ENCODE peak calls at places on chromosomes 2 and 18, in five cellular contexts. One of them, this sample, is unnamed. For H3K9me3, the result is how much of the 10 kb centered on the place peaks cover.

GRCh38 chr18:59009846-59010245 is 129.8 kb upstream of the SEC11C start:
- DNase-seq in cardiac muscle cell: no peak
- DNase-seq in kidney: no peak
- DNase-seq in mammary epithelial cell: no peak
- DNase-seq in aorta: no peak
- DNase-seq in this sample: no peak

GRCh38 chr2:149420053-149420963 is 89.9 kb downstream of the LYPD6 start:
- DNase-seq in cardiac muscle cell: no peak
- DNase-seq in mammary epithelial cell: no peak
- DNase-seq in kidney: no peak
- DNase-seq in aorta: no peak
- DNase-seq in this sample: no peak

GRCh38 chr2:230230087-230230486 is 4.6 kb downstream of the SP140 start:
- DNase-seq in aorta: no peak
- DNase-seq in kidney: no peak
- DNase-seq in cardiac muscle cell: peak
- DNase-seq in mammary epithelial cell: peak
- DNase-seq in this sample: peak

GRCh38 chr2:24917731-24918325 is 2.2 kb downstream of the ADCY3 start:
- DNase-seq in mammary epithelial cell: no peak
- DNase-seq in kidney: no peak
- DNase-seq in cardiac muscle cell: no peak
- DNase-seq in aorta: no peak
- DNase-seq in this sample: no peak

GRCh38 chr2:129803067-129803466 is 176.4 kb upstream of the RAB6C start:
- DNase-seq in aorta: no peak
- DNase-seq in kidney: no peak
- DNase-seq in cardiac muscle cell: no peak
- DNase-seq in mammary epithelial cell: peak
- DNase-seq in this sample: no peak

GRCh38 chr2:229586012-229586411 is 128.3 kb downstream of the DNER start:
- DNase-seq in mammary epithelial cell: peak
- DNase-seq in kidney: no peak
- DNase-seq in cardiac muscle cell: no peak
- DNase-seq in aorta: no peak
- DNase-seq in this sample: no peak

GRCh38 chr2:12465631-12466135 is 251.1 kb upstream of the TRIB2 start:
- DNase-seq in mammary epithelial cell: no peak
- DNase-seq in aorta: no peak
- DNase-seq in kidney: no peak
- DNase-seq in cardiac muscle cell: peak
- DNase-seq in this sample: no peak

GRCh38 chr2:62014102-62014501 is 108.6 kb downstream of the COMMD1 start:
- DNase-seq in aorta: peak
- DNase-seq in kidney: peak
- DNase-seq in cardiac muscle cell: peak
- DNase-seq in mammary epithelial cell: no peak
- DNase-seq in this sample: peak

GRCh38 chr18:12422936-12423335 is 15.2 kb downstream of the PRELID3A start:
- DNase-seq in mammary epithelial cell: no peak
- DNase-seq in cardiac muscle cell: no peak
- DNase-seq in aorta: no peak
- DNase-seq in kidney: no peak
- DNase-seq in this sample: no peak

GRCh38 chr2:207473866-207474251 is 55.9 kb upstream of the CREB1 start:
- DNase-seq in kidney: no peak
- DNase-seq in aorta: no peak
- DNase-seq in cardiac muscle cell: no peak
- DNase-seq in mammary epithelial cell: no peak
- DNase-seq in this sample: no peak

GRCh38 chr18:32010124-32010745 is 8.4 kb upstream of the RNF125 start:
- DNase-seq in kidney: no peak
- DNase-seq in mammary epithelial cell: peak
- DNase-seq in aorta: no peak
- DNase-seq in cardiac muscle cell: no peak
- DNase-seq in this sample: no peak

GRCh38 chr2:58893645-58894336 is 652.7 kb upstream of the FANCL start:
- DNase-seq in mammary epithelial cell: no peak
- DNase-seq in cardiac muscle cell: no peak
- DNase-seq in kidney: no peak
- DNase-seq in aorta: no peak
- DNase-seq in this sample: no peak

GRCh38 chr2:64374686-64375085 is 79.3 kb upstream of the LGALSL start:
- DNase-seq in aorta: no peak
- DNase-seq in mammary epithelial cell: peak
- DNase-seq in cardiac muscle cell: no peak
- DNase-seq in kidney: no peak
- DNase-seq in this sample: peak

GRCh38 chr2:234558642-234559041 is 61.8 kb upstream of the ARL4C start:
- DNase-seq in aorta: no peak
- DNase-seq in kidney: no peak
- DNase-seq in mammary epithelial cell: no peak
- DNase-seq in cardiac muscle cell: peak
- DNase-seq in this sample: no peak

GRCh38 chr18:14914126-14914525 is 166.2 kb downstream of the ANKRD30B start:
- DNase-seq in cardiac muscle cell: no peak
- DNase-seq in kidney: no peak
- DNase-seq in mammary epithelial cell: peak
- DNase-seq in aorta: no peak
- DNase-seq in this sample: no peak

GRCh38 chr2:33135645-33136044 is 188.9 kb downstream of the LTBP1 start:
- DNase-seq in cardiac muscle cell: peak
- DNase-seq in aorta: no peak
- DNase-seq in kidney: no peak
- DNase-seq in mammary epithelial cell: no peak
- DNase-seq in this sample: no peak

GRCh38 chr2:127654838-127655175 is 8.9 kb downstream of the GPR17 start:
- DNase-seq in cardiac muscle cell: no peak
- DNase-seq in mammary epithelial cell: no peak
- DNase-seq in aorta: peak
- DNase-seq in kidney: peak
- DNase-seq in this sample: no peak

DNA sequence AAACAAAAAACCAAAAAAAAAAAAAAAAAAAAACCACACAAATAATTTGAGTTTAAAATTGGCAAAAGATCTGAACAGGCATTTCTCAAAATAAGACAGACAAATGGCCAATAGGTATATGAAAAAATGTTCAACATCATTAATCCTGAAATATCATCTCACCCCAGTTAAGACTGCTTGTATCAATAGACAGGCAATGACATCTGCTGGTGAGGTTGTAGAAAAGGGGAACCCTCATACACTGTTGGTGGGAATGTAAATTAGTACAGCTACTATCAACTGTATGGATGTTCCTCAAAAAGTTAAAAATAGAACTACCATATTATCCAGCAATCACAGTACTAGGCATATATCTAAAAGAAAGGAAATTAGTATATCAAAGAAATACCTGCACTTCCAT is 523.1 kb downstream of the XIRP2 start:
- DNase-seq in kidney: no peak
- DNase-seq in mammary epithelial cell: no peak
- DNase-seq in cardiac muscle cell: peak
- DNase-seq in aorta: no peak
- DNase-seq in this sample: no peak
- H3K4me3 ChIP-seq in kidney: no peak
- H3K4me3 ChIP-seq in mammary epithelial cell: no peak
- H3K4me3 ChIP-seq in cardiac muscle cell: no peak
- H3K4me3 ChIP-seq in aorta: no peak
- H3K4me3 ChIP-seq in this sample: no peak

GRCh38 chr2:2797797-2798196 is 466.7 kb upstream of the MYT1L start:
- DNase-seq in kidney: no peak
- DNase-seq in aorta: no peak
- DNase-seq in mammary epithelial cell: no peak
- DNase-seq in cardiac muscle cell: no peak
- DNase-seq in this sample: no peak

GRCh38 chr2:2796207-2796606 is 465.1 kb upstream of the MYT1L start:
- DNase-seq in mammary epithelial cell: no peak
- DNase-seq in kidney: peak
- DNase-seq in aorta: no peak
- DNase-seq in cardiac muscle cell: no peak
- DNase-seq in this sample: no peak

GRCh38 chr2:2793925-2794324 is 462.9 kb upstream of the MYT1L start:
- DNase-seq in kidney: peak
- DNase-seq in mammary epithelial cell: no peak
- DNase-seq in aorta: no peak
- DNase-seq in cardiac muscle cell: no peak
- DNase-seq in this sample: no peak

GRCh38 chr2:2793514-2793913 is 462.4 kb upstream of the MYT1L start:
- DNase-seq in aorta: no peak
- DNase-seq in kidney: peak
- DNase-seq in mammary epithelial cell: no peak
- DNase-seq in cardiac muscle cell: no peak
- DNase-seq in this sample: no peak

DNA sequence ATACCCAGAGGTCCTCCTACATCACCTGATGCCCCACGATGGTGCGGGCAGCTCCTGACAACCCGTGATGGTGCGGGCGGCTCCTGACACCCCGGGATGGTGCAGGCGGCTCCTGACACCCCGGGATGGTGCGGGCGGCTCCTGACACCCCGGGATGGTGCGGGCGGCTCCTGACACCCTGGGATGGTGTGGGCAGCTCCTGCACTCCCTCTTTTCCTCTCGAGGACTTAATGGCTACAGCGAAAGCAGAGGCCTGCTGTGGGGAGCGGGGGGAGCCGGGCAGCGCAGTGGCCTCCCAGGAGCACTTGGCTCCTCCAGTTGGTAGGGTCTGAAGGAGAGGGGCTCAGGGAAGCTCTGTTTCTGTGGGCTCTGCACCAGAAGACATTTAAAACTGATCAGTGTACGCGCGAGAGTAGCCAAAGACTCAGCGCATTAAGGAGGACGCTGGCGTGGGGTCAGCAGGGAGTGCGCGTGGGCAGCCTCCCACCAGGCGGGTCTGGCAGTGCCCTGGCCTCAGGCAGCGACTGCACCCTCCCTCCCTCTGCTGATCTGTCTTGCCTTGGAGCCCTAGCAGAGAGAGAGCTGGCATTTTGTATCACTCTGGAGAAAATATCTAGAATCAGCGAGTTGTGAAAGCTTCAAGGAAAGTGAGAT is 464.5 kb upstream of the MYT1L start:
- DNase-seq in cardiac muscle cell: no peak
- DNase-seq in kidney: no peak
- DNase-seq in aorta: no peak
- DNase-seq in mammary epithelial cell: no peak
- DNase-seq in this sample: no peak
- H3K9me3 ChIP-seq in cardiac muscle cell: under half
- H3K9me3 ChIP-seq in kidney: under half
- H3K9me3 ChIP-seq in aorta: under half
- H3K9me3 ChIP-seq in mammary epithelial cell: under half
- H3K9me3 ChIP-seq in this sample: under half

DNA sequence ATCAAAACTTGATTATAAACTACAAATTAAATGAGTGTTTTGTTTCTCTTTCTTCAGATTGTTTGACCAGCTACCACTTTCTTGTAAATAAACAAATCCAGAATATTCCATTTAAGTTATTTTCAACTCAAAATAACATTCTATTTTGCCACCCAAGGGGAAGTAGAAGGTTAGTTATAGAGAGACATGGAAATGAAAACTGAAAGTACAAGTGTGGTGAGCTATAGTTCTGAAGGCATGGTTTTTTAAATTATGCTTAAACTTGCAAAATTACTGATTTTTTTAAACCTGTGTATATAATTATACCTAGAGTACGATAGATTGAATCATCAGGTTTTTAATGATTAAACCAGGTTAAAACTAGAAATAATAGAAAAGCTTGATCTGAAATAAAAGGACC is 327.5 kb upstream of the PKDCC start:
- DNase-seq in cardiac muscle cell: no peak
- DNase-seq in mammary epithelial cell: no peak
- DNase-seq in aorta: no peak
- DNase-seq in kidney: no peak
- DNase-seq in this sample: no peak
- H3K4me3 ChIP-seq in cardiac muscle cell: no peak
- H3K4me3 ChIP-seq in mammary epithelial cell: no peak
- H3K4me3 ChIP-seq in aorta: no peak
- H3K4me3 ChIP-seq in kidney: peak
- H3K4me3 ChIP-seq in this sample: no peak

DNA sequence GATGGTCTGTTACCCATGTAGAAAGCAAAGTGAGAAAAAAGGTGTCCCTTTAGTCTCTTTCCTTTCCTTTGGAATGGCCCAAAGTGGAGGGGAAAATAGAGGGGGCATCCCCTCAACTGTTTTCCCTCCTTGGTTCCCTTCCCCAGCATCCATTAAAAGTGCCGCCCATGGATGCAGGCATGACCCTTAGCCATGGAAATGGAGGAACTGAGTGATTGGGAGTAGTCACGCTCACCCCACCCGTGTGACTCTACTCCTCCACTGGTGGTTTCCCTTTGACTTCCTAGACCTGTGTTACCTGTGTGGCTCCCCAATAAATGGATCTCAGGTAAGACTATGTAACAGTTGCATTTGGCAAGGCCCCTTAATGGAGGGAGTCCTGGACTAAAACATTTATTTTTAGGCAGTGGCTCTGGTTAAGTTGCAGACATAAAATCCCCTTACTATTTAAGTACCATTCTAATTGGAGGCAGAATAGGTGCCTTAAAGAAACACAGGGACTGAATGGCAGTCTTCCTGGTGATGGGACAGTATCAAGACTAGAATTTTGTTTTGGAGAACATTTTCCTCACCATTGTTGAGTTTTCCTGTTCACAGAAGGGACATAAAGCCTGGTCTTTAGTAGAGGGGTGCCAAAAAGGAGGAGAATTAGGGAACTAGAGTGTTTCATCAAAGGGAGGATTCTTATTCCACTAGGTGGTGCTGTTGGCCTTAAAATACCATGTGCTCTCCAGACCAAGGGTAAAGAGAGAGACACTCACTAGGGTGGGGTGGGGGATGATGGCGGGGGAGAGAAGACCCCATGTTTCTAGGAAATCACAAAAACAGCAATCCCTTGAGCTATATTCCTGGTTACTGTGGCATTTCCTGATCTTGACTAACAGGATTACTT is 25.7 kb upstream of the PLA2R1 start:
- DNase-seq in aorta: no peak
- DNase-seq in mammary epithelial cell: peak
- DNase-seq in kidney: no peak
- DNase-seq in cardiac muscle cell: peak
- DNase-seq in this sample: peak
- H3K9me3 ChIP-seq in aorta: under half
- H3K9me3 ChIP-seq in mammary epithelial cell: under half
- H3K9me3 ChIP-seq in kidney: under half
- H3K9me3 ChIP-seq in cardiac muscle cell: under half
- H3K9me3 ChIP-seq in this sample: under half